ENCODE peak calls at places on chromosomes 11 and 22, in four cellular contexts. M, W, Q and O are unnamed samples. For H3K36me3 and H3K4me1, the result is how much of the 10 kb centered on the place peaks cover.

GRCh38 chr11:116981216-116981887 is 116.9 kb downstream of the SIK3 start:
- DNase-seq in M (no peak), Q (no peak), W (no peak), O (no peak)

GRCh38 chr11:106983251-106983650 is 35.0 kb downstream of the GUCY1A2 start:
- DNase-seq in M (no peak), W (no peak), Q (no peak), O (no peak)

GRCh38 chr22:35593885-35594470 is 23.2 kb downstream of the MB start:
- DNase-seq in Q (no peak), M (no peak), W (no peak), O (no peak)

GRCh38 chr11:56271092-56271491 is 2.9 kb upstream of the OR5T1 start:
- DNase-seq in W (no peak), M (no peak), Q (no peak), O (no peak)

GRCh38 chr11:98711011-98711410 is 309.7 kb upstream of the CNTN5 start:
- DNase-seq in Q (no peak), M (no peak), W (no peak), O (no peak)

GRCh38 chr11:73983764-73984543 is 1.3 kb upstream of the UCP2 start:
- DNase-seq in W (no peak), M (no peak), Q (no peak), O (no peak)

GRCh38 chr11:60973699-60974098 is 2.2 kb downstream of the CD6 start:
- DNase-seq in W (no peak), Q (no peak), M (no peak), O (no peak)

GRCh38 chr11:131904756-131905155 is 534.3 kb downstream of the NTM start:
- DNase-seq in W (no peak), Q (no peak), M (no peak), O (no peak)

GRCh38 chr11:67373916-67374570 is 645 bp upstream of the CLCF1 start:
- DNase-seq in M (peak), W (peak), Q (peak), O (peak)

GRCh38 chr11:15170698-15171097 is 56.0 kb downstream of the INSC start:
- DNase-seq in M (no peak), W (no peak), Q (no peak), O (no peak)

GRCh38 chr11:44760477-44760872 is 33.7 kb downstream of the TSPAN18 start:
- DNase-seq in W (no peak), M (no peak), Q (no peak), O (no peak)
- H3K27ac ChIP-seq in W (no peak), M (no peak), Q (peak), O (peak)

DNA sequence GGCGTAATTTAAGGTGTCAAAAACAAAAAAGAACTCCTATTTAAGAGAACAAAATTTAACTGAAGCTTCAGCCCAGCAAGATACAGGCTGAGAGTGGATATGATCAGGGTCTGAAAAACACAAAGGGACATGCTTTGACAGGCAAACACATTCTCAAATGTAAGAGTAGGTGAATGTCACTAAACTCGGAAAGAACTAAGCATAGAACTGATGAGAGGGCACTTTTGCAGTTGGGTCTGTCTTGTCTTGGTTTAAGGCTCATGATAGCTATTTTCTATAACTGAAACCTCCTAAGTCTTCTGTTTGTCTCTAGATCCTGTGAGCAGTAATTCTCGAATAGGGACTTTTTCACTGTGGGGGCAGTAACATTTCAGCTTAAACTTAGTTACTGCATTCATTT is 27.0 kb downstream of the F2 start:
- DNase-seq in M (no peak), Q (no peak), W (no peak), O (no peak)
- H3K36me3 ChIP-seq in M (under half), Q (under half), W (under half), O (under half)

DNA sequence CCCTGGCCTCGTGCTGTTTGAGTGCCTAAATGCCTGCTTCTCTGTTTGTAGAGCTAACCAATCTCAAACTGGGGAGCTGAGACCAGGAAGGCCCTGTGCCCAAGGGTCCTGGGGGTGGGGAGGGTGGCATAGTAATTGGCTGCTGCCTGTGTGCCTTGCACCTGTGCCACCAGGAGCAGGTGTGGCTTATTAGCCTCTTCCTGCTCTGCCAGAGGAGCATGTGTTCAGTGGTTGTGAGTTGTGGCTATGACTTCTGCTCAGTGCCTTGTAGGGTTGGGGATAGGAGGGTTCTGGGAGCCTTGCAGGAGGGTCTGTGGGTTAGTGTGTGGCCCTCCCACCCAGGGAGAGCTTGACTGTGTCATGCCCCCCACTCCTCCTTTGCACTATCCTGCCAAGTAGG is 109.2 kb downstream of the ZBTB16 start:
- DNase-seq in M (no peak), Q (peak), W (no peak), O (peak)
- H3K4me1 ChIP-seq in M (half or more), Q (half or more), W (half or more), O (half or more)

DNA sequence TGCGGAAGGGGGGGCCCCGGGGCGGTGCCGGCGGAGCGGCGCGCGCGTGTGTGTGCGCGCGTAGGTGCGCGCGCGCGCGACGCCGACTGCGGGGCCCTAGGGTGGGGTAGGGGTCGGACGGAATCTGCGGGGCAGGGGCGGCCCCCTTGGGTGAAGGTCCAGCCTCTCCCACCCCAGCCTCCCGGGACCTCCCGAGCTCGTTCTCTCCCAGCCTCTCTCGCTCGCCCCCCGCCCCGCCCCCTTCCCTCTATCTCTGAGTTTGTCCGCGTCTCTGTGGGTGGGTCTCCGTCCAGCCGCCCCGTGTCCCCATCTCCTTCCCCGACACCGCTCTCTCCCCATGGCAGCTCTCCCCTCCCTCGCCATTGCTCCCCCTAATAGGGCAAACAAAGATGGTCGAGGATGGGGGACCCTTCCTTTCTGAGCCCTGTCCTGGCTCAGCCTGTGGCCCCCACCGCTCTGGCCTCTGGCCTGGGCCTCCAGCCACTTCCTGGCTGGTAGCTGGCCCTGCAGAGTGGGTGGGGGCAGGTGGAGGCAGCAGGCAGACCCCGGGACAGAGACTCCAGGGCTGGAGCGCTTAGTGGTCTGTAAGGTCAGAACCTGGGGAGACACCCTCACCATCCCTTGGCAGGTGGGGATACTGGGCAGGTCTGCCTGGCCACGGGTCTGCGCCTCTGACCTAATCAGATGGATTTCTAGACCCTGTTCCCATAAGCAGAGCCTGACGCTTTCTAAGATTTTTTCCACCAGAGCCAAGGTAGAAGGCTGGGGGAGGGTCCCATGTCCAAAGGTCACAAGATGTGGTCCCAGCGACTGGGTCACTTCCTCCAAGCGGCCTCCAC is 32.9 kb upstream of the PRR5 start:
- DNase-seq in W (no peak), M (no peak), Q (no peak), O (no peak)
- H3K27ac ChIP-seq in W (peak), M (peak), Q (peak), O (peak)